ENCODE peak calls at places on chromosomes 1 and 21, in ten cellular contexts. R is psoas muscle; N is esophagus squamous epithelium; Q is heart right ventricle; Z is SK-N-SH; X is CD8-positive, alpha-beta memory T cell; B is BJ; M is fibroblast of lung; T is Panc1; F is pancreas. G is an unnamed sample.

GRCh38 chr1:12587981-12588620 is 29.9 kb downstream of the DHRS3 start:
- DNase-seq in T (no peak), X (no peak), R (no peak), N (no peak), Q (no peak), F (no peak), M (peak; percentile 89), B (no peak), Z (no peak), G (no peak)

GRCh38 chr1:107139833-107140702 is 771 bp upstream of the NTNG1 start:
- DNase-seq in Q (no peak), T (no peak), X (peak; percentile 14), M (peak; percentile 76), F (peak; percentile 26), B (no peak), N (no peak), Z (peak; percentile 65), R (peak; percentile 14), G (peak; percentile 53)

GRCh38 chr1:228282329-228283042 is 74.6 kb downstream of the OBSCN start:
- DNase-seq in B (no peak), Q (peak; percentile 31), T (no peak), R (peak; percentile 78), X (no peak), N (no peak), Z (no peak), M (peak; percentile 24), F (no peak), G (no peak)

GRCh38 chr1:245556057-245556456 is 401.3 kb downstream of the KIF26B start:
- DNase-seq in Q (no peak), X (no peak), F (no peak), Z (no peak), R (no peak), T (no peak), B (no peak), N (no peak), M (no peak), G (no peak)

GRCh38 chr1:205301220-205301821 is 20.2 kb downstream of the NUAK2 start:
- DNase-seq in T (no peak), X (no peak), N (no peak), Q (no peak), F (peak; percentile 96), R (no peak), B (peak; percentile 82), Z (no peak), M (peak; percentile 96), G (peak; percentile 43)

GRCh38 chr1:199149591-199149990 is 510.8 kb downstream of the PTPRC start:
- DNase-seq in N (no peak), B (no peak), M (no peak), X (no peak), T (no peak), Z (no peak), R (no peak), F (no peak), Q (no peak), G (no peak)

GRCh38 chr21:33659550-33659949 is 17.2 kb downstream of the ITSN1 start:
- DNase-seq in M (no peak), T (no peak), B (no peak), X (no peak), Q (no peak), N (no peak), R (no peak), Z (no peak), F (no peak), G (no peak)

GRCh38 chr1:167683641-167684502 is 37.9 kb upstream of the MPZL1 start:
- DNase-seq in B (no peak), Z (peak; percentile 54), X (no peak), F (no peak), M (peak; percentile 70), N (no peak), T (no peak), Q (peak; percentile 60), R (peak; percentile 50), G (no peak)

GRCh38 chr21:46126321-46127238 is 28.7 kb downstream of the COL6A2 start:
- DNase-seq in Q (peak; percentile 10), B (no peak), F (peak; percentile 18), N (no peak), X (no peak), R (peak; percentile 13), Z (peak; percentile 38), M (no peak), T (no peak), G (no peak)

GRCh38 chr1:160095382-160096105 is 2.9 kb downstream of the IGSF8 start:
- DNase-seq in F (no peak), Z (no peak), N (no peak), M (no peak), R (no peak), X (no peak), B (no peak), Q (no peak), T (no peak), G (no peak)

GRCh38 chr1:160093624-160094290 is 4.7 kb downstream of the IGSF8 start:
- DNase-seq in B (no peak), X (no peak), Q (no peak), R (no peak), T (no peak), Z (no peak), N (no peak), M (no peak), F (no peak), G (no peak)

GRCh38 chr1:160093069-160093395 is 5.4 kb downstream of the IGSF8 start:
- DNase-seq in Q (no peak), B (no peak), T (no peak), N (no peak), X (no peak), F (no peak), R (no peak), Z (no peak), M (no peak), G (no peak)

GRCh38 chr1:160094291-160094625 is 4.2 kb downstream of the IGSF8 start:
- DNase-seq in R (no peak), B (no peak), F (no peak), T (no peak), Q (no peak), Z (no peak), N (no peak), M (no peak), X (no peak), G (no peak)

GRCh38 chr1:160094806-160095205 is 3.6 kb downstream of the IGSF8 start:
- DNase-seq in F (no peak), M (no peak), X (no peak), B (no peak), Z (no peak), R (no peak), N (no peak), T (no peak), Q (no peak), G (no peak)
- H3K4me3 ChIP-seq in F (no peak overlapping the region), M (no peak overlapping the region), X (no peak overlapping the region), B (no peak overlapping the region), Z (no peak overlapping the region), R (no peak overlapping the region), N (no peak overlapping the region), T (no peak overlapping the region), Q (no peak overlapping the region), G (no peak overlapping the region)

GRCh38 chr1:168970945-168971799 is 135.3 kb upstream of the ATP1B1 start:
- DNase-seq in R (no peak), B (no peak), Z (no peak), T (no peak), F (no peak), M (no peak), Q (no peak), X (no peak), N (no peak), G (no peak)
- H3K36me3 ChIP-seq in R (no peaks in the 10 kb centered on the region), B (no peaks in the 10 kb centered on the region), Z (no peaks in the 10 kb centered on the region), T (no peaks in the 10 kb centered on the region), F (no peaks in the 10 kb centered on the region), M (no peaks in the 10 kb centered on the region), Q (no peaks in the 10 kb centered on the region), X (no peaks in the 10 kb centered on the region), N (no peaks in the 10 kb centered on the region), G (no peaks in the 10 kb centered on the region)

GRCh38 chr21:41614456-41615010 is 106.6 kb upstream of the TMPRSS2 start:
- DNase-seq in M (peak; percentile 27), T (no peak), R (no peak), Q (no peak), N (no peak), Z (no peak), F (no peak), B (no peak), X (no peak), G (no peak)

GRCh38 chr21:41611966-41612606 is 104.1 kb upstream of the TMPRSS2 start:
- DNase-seq in T (peak; percentile 47), N (no peak), Q (no peak), Z (no peak), B (no peak), R (no peak), F (no peak), X (no peak), M (peak; percentile 33), G (no peak)

GRCh38 chr21:41611441-41611840 is 103.5 kb upstream of the TMPRSS2 start:
- DNase-seq in B (no peak), Z (no peak), R (no peak), F (no peak), X (no peak), Q (no peak), M (no peak), N (no peak), T (no peak), G (no peak)

GRCh38 chr21:41613421-41613998 is 105.6 kb upstream of the TMPRSS2 start:
- DNase-seq in F (no peak), Q (no peak), B (no peak), X (no peak), R (no peak), T (no peak), N (no peak), Z (no peak), M (peak; percentile 13), G (no peak)

DNA sequence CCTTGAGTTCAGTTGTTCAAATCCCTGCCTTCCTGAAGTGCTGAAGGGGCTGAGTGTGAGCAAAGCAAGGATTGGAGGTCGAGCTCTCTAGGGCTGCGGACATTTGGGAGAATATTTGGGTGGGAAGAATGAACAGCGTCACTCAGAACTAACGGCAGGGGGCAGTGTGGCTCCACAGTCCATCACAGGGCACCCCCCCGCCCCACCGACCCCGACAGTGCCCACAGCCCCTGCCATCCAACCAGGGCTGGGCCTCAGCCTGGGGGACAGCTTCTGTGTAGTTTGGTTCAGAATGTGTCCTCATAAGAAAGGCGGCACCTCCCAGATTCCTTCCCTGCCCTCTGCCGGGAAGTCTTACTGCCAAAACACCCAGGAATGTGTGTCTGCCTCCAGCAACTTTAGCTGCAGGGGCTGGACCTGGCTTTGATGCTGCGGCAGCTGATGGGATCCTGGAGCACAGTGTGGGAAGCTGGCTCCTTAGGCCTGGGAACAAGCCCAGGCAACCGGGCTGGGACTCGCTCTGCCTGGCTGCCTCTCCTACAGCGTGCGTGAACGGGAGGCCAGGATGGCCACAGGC is 104.8 kb upstream of the TMPRSS2 start:
- DNase-seq in F (peak; percentile 71), B (peak; percentile 97), T (no peak), X (no peak), M (peak; percentile 98), N (no peak), Z (peak; percentile 79), Q (peak; percentile 70), R (peak; percentile 83), G (no peak)
- H3K4me3 ChIP-seq in F (no peak overlapping the region), B (no peak overlapping the region), T (no peak overlapping the region), X (no peak overlapping the region), M (no peak overlapping the region), N (no peak overlapping the region), Z (no peak overlapping the region), Q (no peak overlapping the region), R (no peak overlapping the region), G (no peak overlapping the region)

DNA sequence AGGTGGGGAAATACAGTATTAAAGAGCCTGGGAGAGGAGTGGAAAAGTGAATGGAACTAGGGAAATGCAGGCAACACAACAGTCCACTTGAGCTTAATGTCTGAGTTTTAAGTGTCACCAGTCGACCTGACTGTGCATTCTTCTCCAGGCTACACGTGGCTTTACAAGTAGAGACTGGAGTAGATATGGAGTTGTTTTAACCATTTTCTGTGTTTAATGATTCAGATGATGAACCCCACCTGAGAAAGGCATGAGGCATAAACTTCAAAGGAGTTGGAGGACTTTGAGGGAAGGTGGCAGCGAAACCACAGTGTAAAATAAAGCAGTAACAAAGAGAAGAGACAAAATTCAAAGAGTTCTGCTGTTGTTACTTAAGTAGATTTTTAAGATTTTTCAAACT is 12.6 kb downstream of the FUBP1 start:
- DNase-seq in R (no peak), B (no peak), M (no peak), F (no peak), Q (no peak), Z (no peak), T (no peak), X (no peak), N (no peak), G (no peak)
- H3K36me3 ChIP-seq in R (peaks cover 15% of the 10 kb centered on the region), B (peaks cover 4% of the 10 kb centered on the region), M (peaks cover 16% of the 10 kb centered on the region), F (peaks cover 49% of the 10 kb centered on the region), Q (peaks cover 100% of the 10 kb centered on the region), Z (peaks cover 94% of the 10 kb centered on the region), T (peaks cover 87% of the 10 kb centered on the region), X (peaks cover 75% of the 10 kb centered on the region), N (peaks cover 4% of the 10 kb centered on the region), G (peaks cover 10% of the 10 kb centered on the region)

G was measured in GM06990.